ENCODE peak calls at places on chromosomes 7 and 10, in four cellular contexts. V, B, I and Q are unnamed samples.

GRCh38 chr7:35727571-35727970 is 32.6 kb upstream of the HERPUD2 start:
- DNase-seq in V (no peak), B (peak; percentile 23), I (peak; percentile 47), Q (no peak)

GRCh38 chr10:104935656-104936055 is 294.6 kb downstream of the SORCS3 start:
- DNase-seq in V (no peak), B (no peak), I (no peak), Q (no peak)

GRCh38 chr7:155363146-155363539 is 65.5 kb downstream of the INSIG1 start:
- DNase-seq in V (no peak), B (no peak), I (no peak), Q (no peak)

GRCh38 chr7:29764227-29764626 is 42.1 kb upstream of the WIPF3 start:
- DNase-seq in V (no peak), B (no peak), I (no peak), Q (peak; percentile 9)

GRCh38 chr7:5694221-5694754 is 87.2 kb downstream of the RNF216 start:
- DNase-seq in V (peak; percentile 83), B (no peak), I (no peak), Q (no peak)

GRCh38 chr7:69434350-69434749 is 163.9 kb upstream of the AUTS2 start:
- DNase-seq in V (peak; percentile 99), B (no peak), I (no peak), Q (no peak)

GRCh38 chr7:3028071-3028766 is 15.4 kb downstream of the CARD11 start:
- DNase-seq in V (peak; percentile 1), B (no peak), I (no peak), Q (no peak)

GRCh38 chr10:43057231-43057711 is 19.6 kb upstream of the RET start:
- DNase-seq in V (no peak), B (no peak), I (peak; percentile 70), Q (no peak)

GRCh38 chr10:49005270-49005669 is 65.6 kb upstream of the LRRC18 start:
- DNase-seq in V (no peak), B (no peak), I (no peak), Q (no peak)

GRCh38 chr7:115221484-115221883 is 299.6 kb downstream of the MDFIC start:
- DNase-seq in V (no peak), B (no peak), I (no peak), Q (no peak)

GRCh38 chr7:69564454-69565417 is 33.5 kb upstream of the AUTS2 start:
- DNase-seq in V (peak; percentile 33), B (no peak), I (peak; percentile 81), Q (no peak)

GRCh38 chr10:133035952-133036351 is 51.8 kb upstream of the ADGRA1 start:
- DNase-seq in V (no peak), B (no peak), I (no peak), Q (no peak)

GRCh38 chr10:20443094-20443493 is 454.0 kb downstream of the NEBL start:
- DNase-seq in V (no peak), B (no peak), I (no peak), Q (no peak)

GRCh38 chr7:124959676-124960075 is 30.1 kb upstream of the POT1 start:
- DNase-seq in V (peak; percentile 12), B (no peak), I (no peak), Q (no peak)

GRCh38 chr10:48946891-48947500 is 7.4 kb upstream of the LRRC18 start:
- DNase-seq in V (peak; percentile 33), B (no peak), I (no peak), Q (no peak)

GRCh38 chr10:43125274-43125845 is 12.9 kb upstream of the CSGALNACT2 start:
- DNase-seq in V (no peak), B (no peak), I (no peak), Q (no peak)

GRCh38 chr7:29454464-29454863 is 109.2 kb upstream of the PRR15 start:
- DNase-seq in V (no peak), B (no peak), I (no peak), Q (no peak)

GRCh38 chr10:115947104-115947503 is 325.9 kb downstream of the GFRA1 start:
- DNase-seq in V (peak; percentile 45), B (no peak), I (no peak), Q (no peak)

GRCh38 chr7:44638611-44639557 is 32.5 kb downstream of the OGDH start:
- DNase-seq in V (no peak), B (peak; percentile 77), I (peak; percentile 81), Q (no peak)

GRCh38 chr10:127044191-127044590 is 139.0 kb downstream of the DOCK1 start:
- DNase-seq in V (no peak), B (no peak), I (no peak), Q (no peak)

GRCh38 chr10:29386347-29386999 is 97.6 kb downstream of the LYZL1 start:
- DNase-seq in V (no peak), B (peak; percentile 41), I (no peak), Q (peak; percentile 25)

GRCh38 chr7:147412109-147412508 is 1178.5 kb upstream of the C7orf33 start:
- DNase-seq in V (no peak), B (no peak), I (no peak), Q (no peak)

GRCh38 chr7:96936621-96937020 is 68.7 kb upstream of the DLX6 start:
- DNase-seq in V (no peak), B (no peak), I (no peak), Q (no peak)

GRCh38 chr7:96933067-96933645 is 72.2 kb upstream of the DLX6 start:
- DNase-seq in V (no peak), B (no peak), I (no peak), Q (no peak)

GRCh38 chr7:96928965-96929364 is 76.4 kb upstream of the DLX6 start:
- DNase-seq in V (no peak), B (no peak), I (no peak), Q (no peak)

GRCh38 chr7:96927131-96927530 is 78.2 kb upstream of the DLX6 start:
- DNase-seq in V (no peak), B (no peak), I (no peak), Q (no peak)

DNA sequence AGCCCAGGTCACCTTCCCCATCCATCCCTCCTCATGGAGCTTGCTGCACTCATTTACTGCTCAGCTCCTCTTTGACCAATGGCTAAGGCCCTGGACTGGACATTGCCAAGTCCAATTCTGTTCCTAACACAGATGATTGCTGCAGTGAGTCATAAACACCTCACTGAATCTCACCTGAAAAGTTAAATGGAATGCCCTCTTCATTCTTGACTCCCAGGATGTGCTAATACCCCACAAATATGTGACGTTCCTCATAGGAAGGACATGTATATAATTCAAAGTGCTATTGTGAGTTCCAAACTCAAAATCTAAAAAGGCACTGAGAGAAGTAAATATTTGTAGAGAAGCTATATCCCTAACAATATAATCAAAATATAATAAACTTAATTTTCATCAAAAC is 73.5 kb upstream of the DLX6 start:
- DNase-seq in V (no peak), B (no peak), I (no peak), Q (no peak)
- TF ChIP-seq CTCF in V (no peak), B (no peak), I (no peak), Q (no peak)

GRCh38 chr7:32216759-32217158 is 146.6 kb upstream of the PDE1C start:
- DNase-seq in V (no peak), B (no peak), I (no peak), Q (no peak)
- TF ChIP-seq CTCF in V (no peak), B (no peak), I (no peak), Q (no peak)

DNA sequence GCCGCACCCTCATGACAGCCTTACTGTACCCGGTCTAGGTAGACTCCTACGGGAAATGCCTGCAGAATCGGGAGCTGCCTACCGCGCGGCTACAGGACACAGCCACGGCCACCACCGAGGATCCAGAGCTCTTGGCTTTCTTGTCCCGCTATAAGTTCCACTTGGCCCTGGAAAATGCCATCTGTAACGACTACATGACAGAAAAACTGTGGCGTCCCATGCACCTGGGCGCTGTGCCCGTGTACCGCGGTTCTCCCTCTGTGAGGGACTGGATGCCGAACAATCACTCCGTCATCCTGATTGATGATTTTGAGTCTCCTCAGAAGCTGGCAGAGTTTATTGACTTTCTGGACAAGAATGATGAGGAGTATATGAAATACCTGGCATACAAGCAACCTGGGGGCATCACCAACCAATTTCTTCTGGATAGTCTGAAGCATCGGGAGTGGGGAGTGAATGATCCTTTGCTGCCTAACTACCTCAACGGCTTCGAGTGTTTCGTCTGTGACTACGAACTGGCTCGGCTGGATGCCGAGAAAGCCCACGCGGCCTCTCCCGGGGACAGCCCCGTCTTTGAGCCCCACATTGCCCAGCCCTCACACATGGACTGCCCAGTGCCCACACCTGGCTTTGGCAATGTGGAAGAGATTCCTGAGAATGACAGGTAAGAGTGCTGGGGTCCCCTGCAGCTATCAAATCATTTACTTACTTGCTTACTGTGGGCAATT is 8.5 kb upstream of the CHCHD1 start:
- DNase-seq in V (no peak), B (no peak), I (no peak), Q (no peak)
- TF ChIP-seq CTCF in V (no peak), B (no peak), I (no peak), Q (no peak)

DNA sequence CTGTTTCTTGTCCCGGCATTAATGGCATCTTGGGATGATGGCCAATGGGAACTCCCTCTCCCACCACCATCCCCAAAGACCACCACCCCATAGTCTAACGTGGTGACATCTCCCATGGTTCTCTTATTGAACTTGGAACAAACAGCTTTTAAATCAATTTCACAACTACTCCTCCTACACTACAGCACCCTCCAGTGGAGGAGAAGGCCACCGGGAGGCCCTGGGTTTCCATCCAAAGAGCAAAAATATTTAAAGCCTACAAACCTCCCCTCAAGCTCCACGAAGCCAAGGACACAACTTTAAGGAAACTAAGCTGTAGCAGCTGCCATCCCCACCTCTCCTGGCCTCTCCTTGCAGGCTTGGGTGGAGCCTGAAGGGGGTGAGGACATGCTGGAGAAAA is 94.1 kb upstream of the LANCL2 start:
- DNase-seq in V (no peak), B (peak; percentile 34), I (no peak), Q (no peak)
- TF ChIP-seq CTCF in V (peak; percentile 55), B (peak; percentile 26), I (peak; percentile 58), Q (no peak)

DNA sequence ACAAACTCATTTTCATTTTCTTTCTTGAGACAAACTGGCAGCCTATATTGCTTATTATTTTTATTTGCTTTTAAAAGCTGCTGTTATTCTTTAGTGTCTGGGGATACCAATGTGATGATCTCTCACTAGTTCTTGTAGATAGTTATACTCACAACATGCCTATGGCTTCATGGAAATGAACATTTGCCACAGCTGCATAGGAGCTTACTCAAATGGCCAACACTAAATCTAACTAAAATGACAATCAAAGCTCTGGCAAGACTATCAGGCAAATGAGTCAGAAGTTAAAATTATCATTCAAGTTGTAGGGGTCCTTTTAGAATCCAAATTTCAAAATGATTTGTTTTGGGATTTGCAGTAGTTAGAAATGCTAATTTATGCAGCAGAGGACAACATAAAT is 225.9 kb downstream of the ANK3 start:
- DNase-seq in V (no peak), B (no peak), I (no peak), Q (no peak)
- TF ChIP-seq CTCF in V (no peak), B (no peak), I (no peak), Q (no peak)

GRCh38 chr10:123897146-123897545 is 5.5 kb upstream of the CPXM2 start:
- DNase-seq in V (no peak), B (no peak), I (no peak), Q (no peak)
- TF ChIP-seq CTCF in V (no peak), B (no peak), I (peak; percentile 44), Q (no peak)

GRCh38 chr10:62015994-62016393 is 114.5 kb downstream of the ARID5B start:
- DNase-seq in V (no peak), B (no peak), I (peak; percentile 83), Q (no peak)
- TF ChIP-seq CTCF in V (no peak), B (no peak), I (peak; percentile 41), Q (no peak)